ENCODE peak calls at places on chromosomes 4 and X, in seven cellular contexts. One of them, this sample, is unnamed.

GRCh38 chr4:26176621-26177121 is 144.1 kb upstream of the RBPJ start:
- DNase-seq in A549: no peak
- DNase-seq in NCI-H345: no peak
- DNase-seq in activated T-cell treated with anti-CD3 and anti-CD28 coated beads for 1 hour: no peak
- DNase-seq in activated CD8-positive, alpha-beta T cell treated with anti-CD3 and anti-CD28 coated beads for 36 hours: no peak
- DNase-seq in GM13977: no peak
- DNase-seq in breast epithelium: no peak
- DNase-seq in this sample: no peak

GRCh38 chrX:132433551-132433950 is 55.3 kb downstream of the MBNL3 start:
- DNase-seq in activated CD8-positive, alpha-beta T cell treated with anti-CD3 and anti-CD28 coated beads for 36 hours: no peak
- DNase-seq in activated T-cell treated with anti-CD3 and anti-CD28 coated beads for 1 hour: no peak
- DNase-seq in NCI-H345: no peak
- DNase-seq in breast epithelium: no peak
- DNase-seq in A549: no peak
- DNase-seq in GM13977: no peak
- DNase-seq in this sample: no peak

GRCh38 chrX:13716905-13717304 is 17.5 kb downstream of the TRAPPC2 start:
- DNase-seq in A549: no peak
- DNase-seq in GM13977: no peak
- DNase-seq in breast epithelium: no peak
- DNase-seq in activated CD8-positive, alpha-beta T cell treated with anti-CD3 and anti-CD28 coated beads for 36 hours: peak; percentile 36
- DNase-seq in activated T-cell treated with anti-CD3 and anti-CD28 coated beads for 1 hour: no peak
- DNase-seq in NCI-H345: no peak
- DNase-seq in this sample: no peak

GRCh38 chr4:143294310-143294709 is 42.4 kb upstream of the GAB1 start:
- DNase-seq in GM13977: no peak
- DNase-seq in breast epithelium: peak; percentile 58
- DNase-seq in activated CD8-positive, alpha-beta T cell treated with anti-CD3 and anti-CD28 coated beads for 36 hours: no peak
- DNase-seq in NCI-H345: no peak
- DNase-seq in activated T-cell treated with anti-CD3 and anti-CD28 coated beads for 1 hour: no peak
- DNase-seq in A549: no peak
- DNase-seq in this sample: no peak

GRCh38 chr4:48967626-48968025 is 18.4 kb upstream of the CWH43 start:
- DNase-seq in activated T-cell treated with anti-CD3 and anti-CD28 coated beads for 1 hour: no peak
- DNase-seq in breast epithelium: no peak
- DNase-seq in NCI-H345: no peak
- DNase-seq in GM13977: no peak
- DNase-seq in A549: no peak
- DNase-seq in activated CD8-positive, alpha-beta T cell treated with anti-CD3 and anti-CD28 coated beads for 36 hours: no peak
- DNase-seq in this sample: no peak

GRCh38 chrX:135170468-135170867 is 730 bp downstream of the CT55 start:
- DNase-seq in activated CD8-positive, alpha-beta T cell treated with anti-CD3 and anti-CD28 coated beads for 36 hours: no peak
- DNase-seq in NCI-H345: no peak
- DNase-seq in GM13977: no peak
- DNase-seq in breast epithelium: no peak
- DNase-seq in activated T-cell treated with anti-CD3 and anti-CD28 coated beads for 1 hour: no peak
- DNase-seq in A549: no peak
- DNase-seq in this sample: no peak

GRCh38 chr4:27921236-27921635 is 1060.6 kb downstream of the STIM2 start:
- DNase-seq in GM13977: no peak
- DNase-seq in NCI-H345: no peak
- DNase-seq in breast epithelium: no peak
- DNase-seq in A549: no peak
- DNase-seq in activated CD8-positive, alpha-beta T cell treated with anti-CD3 and anti-CD28 coated beads for 36 hours: no peak
- DNase-seq in activated T-cell treated with anti-CD3 and anti-CD28 coated beads for 1 hour: no peak
- DNase-seq in this sample: no peak

GRCh38 chr4:94412019-94413017 is 39.4 kb upstream of the PDLIM5 start:
- DNase-seq in GM13977: no peak
- DNase-seq in activated CD8-positive, alpha-beta T cell treated with anti-CD3 and anti-CD28 coated beads for 36 hours: no peak
- DNase-seq in activated T-cell treated with anti-CD3 and anti-CD28 coated beads for 1 hour: no peak
- DNase-seq in breast epithelium: no peak
- DNase-seq in NCI-H345: peak; percentile 37
- DNase-seq in A549: peak; percentile 60
- DNase-seq in this sample: no peak

GRCh38 chr4:109410776-109411175 is 22.8 kb upstream of the SEC24B start:
- DNase-seq in A549: no peak
- DNase-seq in breast epithelium: no peak
- DNase-seq in activated T-cell treated with anti-CD3 and anti-CD28 coated beads for 1 hour: no peak
- DNase-seq in activated CD8-positive, alpha-beta T cell treated with anti-CD3 and anti-CD28 coated beads for 36 hours: no peak
- DNase-seq in NCI-H345: no peak
- DNase-seq in GM13977: no peak
- DNase-seq in this sample: no peak

This sample was measured in omental fat pad.